ENCODE peak calls at places on chromosomes 3 and 15, in nine cellular contexts. Y is neural progenitor cell; V is CD8-positive, alpha-beta T cell; A is effector memory CD4-positive, alpha-beta T cell; C is tibial nerve; Z is psoas muscle; P is AG04450; L is stomach; U is lower lobe of right lung. O is an unnamed sample.

GRCh38 chr3:42894693-42895092 is 11.2 kb upstream of the ZNF662 start:
- DNase-seq in Y (no peak), V (no peak), A (no peak), C (no peak), Z (no peak), P (no peak), L (no peak), U (no peak), O (no peak)

GRCh38 chr3:99186016-99186415 is 284.5 kb upstream of the DCBLD2 start:
- DNase-seq in Y (no peak), V (no peak), A (no peak), C (no peak), Z (no peak), P (no peak), L (no peak), U (no peak), O (no peak)

GRCh38 chr3:166531730-166532129 is 694.5 kb upstream of the BCHE start:
- DNase-seq in Y (peak), V (no peak), A (no peak), C (no peak), Z (no peak), P (no peak), L (no peak), U (no peak), O (no peak)

GRCh38 chr3:52339612-52340011 is 23.5 kb downstream of the DNAH1 start:
- DNase-seq in Y (peak), V (peak), A (peak), C (no peak), Z (no peak), P (peak), L (no peak), U (no peak), O (peak)

GRCh38 chr15:85730001-85730820 is 64.5 kb downstream of the KLHL25 start:
- DNase-seq in Y (peak), V (no peak), A (no peak), C (no peak), Z (no peak), P (peak), L (no peak), U (no peak), O (peak)

GRCh38 chr3:132183811-132184210 is 133.4 kb upstream of the ACP3 start:
- DNase-seq in Y (peak), V (no peak), A (no peak), C (no peak), Z (no peak), P (no peak), L (no peak), U (no peak), O (no peak)

GRCh38 chr3:159236306-159236705 is 434.5 kb downstream of the MFSD1 start:
- DNase-seq in Y (no peak), V (no peak), A (no peak), C (no peak), Z (no peak), P (no peak), L (no peak), U (no peak), O (no peak)

GRCh38 chr15:59549339-59549807 is 62.2 kb upstream of the GCNT3 start:
- DNase-seq in Y (no peak), V (no peak), A (no peak), C (no peak), Z (no peak), P (no peak), L (no peak), U (no peak), O (no peak)

GRCh38 chr3:129793356-129793755 is 100.2 kb downstream of the TMCC1 start:
- DNase-seq in Y (peak), V (no peak), A (no peak), C (no peak), Z (no peak), P (no peak), L (no peak), U (no peak), O (no peak)

GRCh38 chr3:194741916-194742315 is 56.2 kb downstream of the FAM43A start:
- DNase-seq in Y (no peak), V (no peak), A (no peak), C (no peak), Z (no peak), P (no peak), L (no peak), U (no peak), O (no peak)

GRCh38 chr15:58520936-58521292 is 89.1 kb downstream of the LIPC start:
- DNase-seq in Y (peak), V (no peak), A (no peak), C (no peak), Z (no peak), P (no peak), L (no peak), U (no peak), O (no peak)

GRCh38 chr15:58523634-58524033 is 91.8 kb downstream of the LIPC start:
- DNase-seq in Y (no peak), V (no peak), A (no peak), C (no peak), Z (no peak), P (no peak), L (no peak), U (no peak), O (no peak)

GRCh38 chr15:58521293-58521991 is 89.7 kb downstream of the LIPC start:
- DNase-seq in Y (no peak), V (no peak), A (no peak), C (no peak), Z (peak), P (peak), L (no peak), U (peak), O (no peak)

GRCh38 chr15:58522865-58523264 is 91.1 kb downstream of the LIPC start:
- DNase-seq in Y (no peak), V (no peak), A (no peak), C (no peak), Z (no peak), P (no peak), L (no peak), U (no peak), O (no peak)

DNA sequence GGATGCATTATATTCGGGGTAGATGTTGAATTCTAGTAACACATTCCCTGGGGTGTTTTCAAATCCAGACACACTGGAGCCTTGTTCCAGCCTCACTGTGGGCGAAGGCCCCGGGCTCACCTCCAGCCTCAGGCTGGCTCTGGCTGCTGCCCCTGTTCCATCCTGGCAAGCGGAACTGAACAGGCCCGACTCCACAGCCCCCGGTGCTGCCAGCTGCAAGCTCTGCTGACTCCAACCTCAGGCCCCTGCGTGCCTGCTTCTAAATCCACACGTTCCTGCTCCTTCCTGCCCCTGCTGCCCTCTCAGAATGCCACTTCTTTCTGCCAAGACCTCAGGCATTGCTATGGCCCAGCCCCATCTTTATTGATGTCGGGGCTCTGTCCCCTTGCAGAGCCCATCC is 90.6 kb downstream of the LIPC start:
- DNase-seq in Y (no peak), V (no peak), A (no peak), C (no peak), Z (no peak), P (no peak), L (no peak), U (no peak), O (no peak)
- H3K27ac ChIP-seq in Y (no peak), V (no peak), A (no peak), C (peak), Z (no peak), P (no peak), L (no peak), U (no peak), O (no peak)

GRCh38 chr15:63350178-63350621 is 31.4 kb downstream of the CA12 start:
- DNase-seq in Y (no peak), V (no peak), A (no peak), C (no peak), Z (peak), P (no peak), L (no peak), U (no peak), O (no peak)
- H3K27ac ChIP-seq in Y (no peak), V (no peak), A (no peak), C (no peak), Z (peak), P (no peak), L (no peak), U (no peak), O (no peak)

DNA sequence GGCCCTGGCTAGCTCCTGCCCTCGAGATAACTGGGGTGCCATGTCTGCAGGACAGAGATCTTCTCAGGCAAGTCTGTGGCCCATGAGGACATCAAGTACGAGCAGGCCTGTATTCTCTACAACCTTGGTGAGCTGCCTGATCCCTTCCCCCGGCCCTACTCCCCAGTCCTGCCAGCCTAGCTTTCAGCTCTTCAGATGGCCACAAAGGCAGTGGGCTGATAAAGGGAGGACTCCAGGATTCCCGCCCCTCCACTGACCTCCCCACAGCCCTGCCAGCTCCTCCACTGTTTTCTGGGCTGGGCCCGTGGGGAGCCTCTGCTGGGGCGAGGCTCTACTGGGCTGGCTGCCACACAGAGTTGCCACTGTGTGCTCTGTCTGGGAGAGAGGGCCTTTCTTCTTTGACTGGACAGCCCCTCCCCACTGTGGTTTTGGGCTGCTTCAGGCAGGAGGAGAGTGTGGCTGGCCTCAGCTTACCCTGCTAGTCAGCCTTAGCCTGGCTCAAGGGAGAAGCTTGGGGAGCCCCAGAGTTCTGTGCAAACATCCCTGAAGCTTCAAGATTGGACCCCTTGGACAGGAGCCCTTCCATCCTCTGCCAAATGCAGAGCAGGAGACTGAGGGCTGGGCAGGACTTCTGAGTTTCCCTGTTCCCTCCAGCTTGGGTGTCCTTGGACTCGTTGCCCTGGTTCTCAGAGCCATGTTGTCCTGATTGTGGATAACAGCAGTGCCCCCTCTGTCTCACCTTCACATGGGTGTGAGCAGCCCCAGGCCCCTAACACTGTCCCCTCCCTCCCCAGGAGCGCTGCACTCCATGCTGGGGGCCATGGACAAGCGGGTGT is 24.4 kb downstream of the PTPN23 start:
- DNase-seq in Y (no peak), V (no peak), A (no peak), C (peak), Z (peak), P (no peak), L (peak), U (no peak), O (no peak)
- H3K27ac ChIP-seq in Y (peak), V (no peak), A (no peak), C (peak), Z (no peak), P (peak), L (peak), U (no peak), O (no peak)

DNA sequence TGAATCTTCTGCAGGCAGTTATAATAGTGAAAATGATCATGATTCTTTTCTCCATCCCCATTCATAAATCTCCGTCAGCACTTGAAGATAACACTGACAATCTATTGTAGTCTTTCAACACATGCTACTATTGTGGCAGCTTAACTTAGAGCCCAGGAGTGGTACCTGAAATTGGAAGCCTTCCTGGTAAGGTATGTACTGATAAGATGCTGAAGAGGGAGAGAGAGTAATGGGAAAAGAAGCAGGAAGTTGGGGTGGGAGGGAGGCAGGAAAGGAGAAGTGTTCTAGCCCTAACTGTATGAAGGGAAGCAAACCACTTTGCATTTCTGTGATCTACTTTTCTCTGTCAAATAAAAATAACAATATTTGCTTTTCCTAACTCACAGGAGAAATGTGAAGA is 197.4 kb upstream of the RORA start:
- DNase-seq in Y (no peak), V (no peak), A (no peak), C (no peak), Z (no peak), P (no peak), L (no peak), U (no peak), O (no peak)
- H3K27ac ChIP-seq in Y (no peak), V (no peak), A (no peak), C (no peak), Z (no peak), P (no peak), L (no peak), U (no peak), O (no peak)

GRCh38 chr15:52804526-52805081 is 14.5 kb upstream of the ONECUT1 start:
- DNase-seq in Y (peak), V (no peak), A (no peak), C (no peak), Z (no peak), P (no peak), L (no peak), U (no peak), O (no peak)
- H3K27ac ChIP-seq in Y (no peak), V (no peak), A (no peak), C (no peak), Z (no peak), P (no peak), L (no peak), U (no peak), O (no peak)

GRCh38 chr3:100603449-100603848 is 6.0 kb upstream of the ADGRG7 start:
- DNase-seq in Y (peak), V (no peak), A (no peak), C (no peak), Z (no peak), P (no peak), L (no peak), U (no peak), O (peak)

GRCh38 chr3:100606894-100607512 is 2.4 kb upstream of the ADGRG7 start:
- DNase-seq in Y (no peak), V (no peak), A (no peak), C (no peak), Z (no peak), P (no peak), L (no peak), U (no peak), O (no peak)

GRCh38 chr3:100602506-100603444 is 6.6 kb upstream of the ADGRG7 start:
- DNase-seq in Y (no peak), V (no peak), A (no peak), C (no peak), Z (no peak), P (no peak), L (no peak), U (no peak), O (no peak)

GRCh38 chr3:100609305-100609704 is at the start of gene ADGRG7:
- DNase-seq in Y (no peak), V (no peak), A (no peak), C (no peak), Z (no peak), P (no peak), L (no peak), U (no peak), O (no peak)

DNA sequence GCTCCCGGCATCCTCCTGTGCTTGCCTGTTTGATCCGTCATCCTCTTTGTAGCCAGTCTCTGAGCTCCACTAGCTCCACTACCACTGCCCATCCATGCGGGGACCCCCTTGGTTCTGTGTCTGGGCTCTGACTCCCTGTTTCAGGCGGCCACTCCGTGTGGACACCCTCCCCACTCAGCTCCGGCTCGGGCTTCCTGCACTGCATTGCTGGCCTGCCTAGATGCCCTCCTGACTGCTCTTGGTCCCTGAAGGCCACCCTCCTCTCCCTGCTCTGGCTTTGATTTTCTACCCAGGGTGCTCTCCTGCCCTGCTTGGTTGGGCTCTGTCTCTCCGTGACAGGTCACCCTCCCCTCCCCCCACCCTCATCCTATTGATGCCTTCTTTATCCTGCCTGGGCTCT is 4.0 kb upstream of the ADGRG7 start:
- DNase-seq in Y (peak), V (no peak), A (no peak), C (no peak), Z (no peak), P (no peak), L (no peak), U (no peak), O (no peak)
- H3K27ac ChIP-seq in Y (no peak), V (no peak), A (no peak), C (no peak), Z (no peak), P (no peak), L (no peak), U (no peak), O (no peak)

GRCh38 chr3:55596212-55596611 is 109.1 kb upstream of the WNT5A start:
- DNase-seq in Y (no peak), V (no peak), A (no peak), C (no peak), Z (no peak), P (no peak), L (no peak), U (no peak), O (no peak)

GRCh38 chr3:55591893-55592292 is 104.8 kb upstream of the WNT5A start:
- DNase-seq in Y (no peak), V (no peak), A (no peak), C (no peak), Z (no peak), P (no peak), L (no peak), U (no peak), O (peak)

GRCh38 chr3:55597638-55598037 is 110.5 kb upstream of the WNT5A start:
- DNase-seq in Y (no peak), V (no peak), A (no peak), C (no peak), Z (no peak), P (no peak), L (no peak), U (no peak), O (no peak)

GRCh38 chr3:55592572-55592971 is 105.5 kb upstream of the WNT5A start:
- DNase-seq in Y (no peak), V (no peak), A (no peak), C (no peak), Z (no peak), P (no peak), L (no peak), U (no peak), O (peak)

GRCh38 chr3:55595420-55595819 is 108.3 kb upstream of the WNT5A start:
- DNase-seq in Y (no peak), V (no peak), A (no peak), C (no peak), Z (no peak), P (no peak), L (no peak), U (no peak), O (no peak)
- H3K27ac ChIP-seq in Y (no peak), V (no peak), A (no peak), C (no peak), Z (no peak), P (no peak), L (no peak), U (no peak), O (no peak)

GRCh38 chr3:111802700-111803099 is 56.4 kb upstream of the PHLDB2 start:
- DNase-seq in Y (no peak), V (no peak), A (no peak), C (no peak), Z (no peak), P (no peak), L (no peak), U (no peak), O (no peak)
- H3K27ac ChIP-seq in Y (no peak), V (no peak), A (no peak), C (peak), Z (peak), P (peak), L (peak), U (peak), O (no peak)

GRCh38 chr15:96737408-96737807 is 406.9 kb downstream of the NR2F2 start:
- DNase-seq in Y (no peak), V (no peak), A (no peak), C (no peak), Z (no peak), P (no peak), L (no peak), U (no peak), O (no peak)

GRCh38 chr15:96736384-96736783 is 405.9 kb downstream of the NR2F2 start:
- DNase-seq in Y (no peak), V (no peak), A (no peak), C (no peak), Z (no peak), P (no peak), L (no peak), U (no peak), O (no peak)

GRCh38 chr15:96732704-96733103 is 402.2 kb downstream of the NR2F2 start:
- DNase-seq in Y (no peak), V (no peak), A (no peak), C (no peak), Z (no peak), P (no peak), L (no peak), U (no peak), O (no peak)

DNA sequence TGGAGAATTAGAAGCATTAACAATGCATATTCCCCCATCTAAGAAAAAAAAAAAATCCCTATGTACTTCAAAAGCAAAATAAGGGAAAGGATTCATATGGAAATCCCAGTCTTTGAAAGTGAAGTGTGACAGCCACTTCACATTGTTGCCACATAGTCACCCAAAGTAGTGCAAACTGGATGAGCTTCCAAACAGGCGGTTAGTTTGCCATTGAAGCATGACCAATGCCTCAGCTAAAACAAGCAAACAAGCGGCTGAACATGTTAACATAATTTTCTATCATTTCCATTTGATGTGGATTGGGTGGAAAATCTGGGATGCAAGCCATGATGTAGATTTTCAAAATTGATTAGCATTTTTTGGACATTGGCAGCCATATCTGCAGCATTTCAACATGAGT is 405.1 kb downstream of the NR2F2 start:
- DNase-seq in Y (no peak), V (no peak), A (no peak), C (no peak), Z (no peak), P (no peak), L (no peak), U (no peak), O (no peak)
- H3K27ac ChIP-seq in Y (no peak), V (no peak), A (no peak), C (no peak), Z (no peak), P (no peak), L (no peak), U (no peak), O (no peak)

DNA sequence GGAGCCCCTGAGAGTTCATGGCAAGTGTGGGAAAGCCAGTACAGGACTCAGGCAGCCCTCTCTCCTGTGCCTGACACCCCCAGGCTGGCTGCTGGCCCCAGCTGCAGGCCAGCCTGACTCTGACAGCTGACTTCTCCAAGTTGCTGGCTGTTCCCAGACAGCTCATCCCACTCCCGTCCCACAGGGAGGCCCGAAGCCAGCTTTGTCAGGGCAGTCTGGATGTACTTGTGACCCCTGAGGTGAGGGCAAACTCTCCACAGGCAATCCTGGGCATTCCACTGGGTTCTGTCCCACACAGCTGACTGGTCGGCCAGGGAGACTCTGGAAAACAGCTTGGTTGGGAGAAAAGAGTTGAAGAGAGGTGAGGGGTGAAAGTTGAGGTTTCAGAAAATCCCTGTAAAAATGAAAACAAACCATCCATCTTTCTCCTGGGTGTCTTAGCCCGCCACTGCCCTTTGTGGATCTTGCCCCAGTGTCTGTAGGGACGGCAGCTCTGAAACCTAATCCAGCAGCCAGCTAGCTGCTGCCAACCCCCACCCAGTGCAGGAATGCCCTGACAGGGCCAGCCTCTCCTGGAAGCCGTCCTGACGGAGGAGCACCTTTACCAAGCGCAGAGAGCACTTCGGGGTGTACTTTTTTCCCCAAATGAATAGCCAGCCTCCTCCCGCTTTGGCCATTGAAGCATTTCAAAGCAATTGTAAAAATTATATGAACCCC is 87.9 kb downstream of the DNAJB8 start:
- DNase-seq in Y (peak), V (no peak), A (no peak), C (no peak), Z (peak), P (peak), L (no peak), U (no peak), O (no peak)
- H3K27ac ChIP-seq in Y (no peak), V (no peak), A (no peak), C (no peak), Z (peak), P (peak), L (no peak), U (no peak), O (no peak)